ENCODE peak calls at places on chromosomes 2 and 18, in eight cellular contexts. Y is RWPE1, C is NCI-H1105, M is foreskin fibroblast, V is A549, T is NCI-H82, E is HCT116, D is OCI-LY7. L is an unnamed sample.

GRCh38 chr2:46849741-46850474 is 65.7 kb downstream of the MCFD2 start:
- DNase-seq in Y (no peak), C (no peak), M (no peak), V (peak), T (no peak), E (no peak), D (no peak), L (peak)

GRCh38 chr2:219959471-219959870 is 332.0 kb downstream of the SLC4A3 start:
- DNase-seq in Y (no peak), C (no peak), M (no peak), V (no peak), T (no peak), E (no peak), D (no peak), L (no peak)

GRCh38 chr2:37843554-37843953 is 81.5 kb upstream of the RMDN2 start:
- DNase-seq in Y (no peak), C (no peak), M (no peak), V (no peak), T (no peak), E (no peak), D (no peak), L (no peak)

GRCh38 chr18:28657836-28658410 is 481.0 kb upstream of the CDH2 start:
- DNase-seq in Y (peak), C (no peak), M (no peak), V (no peak), T (no peak), E (no peak), D (no peak), L (no peak)

GRCh38 chr2:108945969-108946368 is 43.1 kb downstream of the EDAR start:
- DNase-seq in Y (no peak), C (no peak), M (no peak), V (no peak), T (no peak), E (no peak), D (no peak), L (no peak)

GRCh38 chr2:175478369-175478768 is 296.9 kb upstream of the ATP5MC3 start:
- DNase-seq in Y (peak), C (no peak), M (no peak), V (no peak), T (no peak), E (peak), D (no peak), L (no peak)

GRCh38 chr18:79614211-79615028 is 65.2 kb upstream of the CTDP1 start:
- DNase-seq in Y (no peak), C (no peak), M (no peak), V (no peak), T (no peak), E (no peak), D (no peak), L (no peak)

GRCh38 chr18:48572402-48573126 is 33.7 kb downstream of the CTIF start:
- DNase-seq in Y (no peak), C (no peak), M (no peak), V (no peak), T (no peak), E (no peak), D (no peak), L (no peak)

GRCh38 chr2:159613515-159614336 is 2.6 kb downstream of the BAZ2B start:
- DNase-seq in Y (no peak), C (peak), M (no peak), V (peak), T (peak), E (no peak), D (no peak), L (no peak)

GRCh38 chr2:105454801-105455485 is 56.1 kb upstream of the FHL2 start:
- DNase-seq in Y (peak), C (no peak), M (peak), V (peak), T (no peak), E (peak), D (peak), L (no peak)

GRCh38 chr2:231325826-231326225 is 69.7 kb upstream of the B3GNT7 start:
- DNase-seq in Y (no peak), C (no peak), M (no peak), V (no peak), T (no peak), E (no peak), D (no peak), L (no peak)

GRCh38 chr18:2855560-2856350 is 8.9 kb downstream of the EMILIN2 start:
- DNase-seq in Y (no peak), C (no peak), M (no peak), V (no peak), T (no peak), E (no peak), D (no peak), L (no peak)

GRCh38 chr2:42569116-42569711 is 782 bp downstream of the MTA3 start:
- DNase-seq in Y (peak), C (peak), M (peak), V (peak), T (peak), E (no peak), D (peak), L (no peak)

L was measured in SK-N-DZ.